ENCODE peak calls at places on chromosomes 16 and 17, in six cellular contexts. W, X, Z, Q, N and T are unnamed samples.

GRCh38 chr17:45307290-45308015 is 9.4 kb downstream of the MAP3K14 start:
- DNase-seq in W (no peak), X (peak), Z (peak), Q (no peak), N (peak), T (peak)

GRCh38 chr17:62876664-62877411 is 68.7 kb upstream of the MARCHF10 start:
- DNase-seq in W (no peak), X (no peak), Z (no peak), Q (no peak), N (peak), T (peak)

GRCh38 chr17:82051776-82052637 is at the start of the genes GPS1 and RFNG:
- DNase-seq in W (peak), X (peak), Z (peak), Q (peak), N (peak), T (peak)

GRCh38 chr17:29592850-29593545 is at the start of gene ANKRD13B:
- DNase-seq in W (peak), X (no peak), Z (peak), Q (peak), N (no peak), T (no peak)

GRCh38 chr17:79609616-79610150 is 1.2 kb downstream of the RBFOX3 start:
- DNase-seq in W (no peak), X (no peak), Z (peak), Q (peak), N (no peak), T (no peak)

GRCh38 chr16:67137605-67138004 is 13.2 kb downstream of the B3GNT9 start:
- DNase-seq in W (no peak), X (no peak), Z (no peak), Q (no peak), N (peak), T (no peak)

GRCh38 chr17:18314059-18314730 is 599 bp downstream of the TOP3A start:
- DNase-seq in W (no peak), X (no peak), Z (no peak), Q (peak), N (peak), T (peak)

GRCh38 chr17:80539022-80539421 is 5.6 kb upstream of the RPTOR start:
- DNase-seq in W (no peak), X (no peak), Z (peak), Q (peak), N (no peak), T (no peak)

GRCh38 chr16:55542459-55543082 is 23.9 kb upstream of the CAPNS2 start:
- DNase-seq in W (no peak), X (no peak), Z (no peak), Q (no peak), N (peak), T (peak)

GRCh38 chr16:81265052-81265451 is 26.6 kb downstream of the BCO1 start:
- DNase-seq in W (no peak), X (no peak), Z (no peak), Q (no peak), N (no peak), T (no peak)

GRCh38 chr16:81265658-81266451 is 27.4 kb downstream of the BCO1 start:
- DNase-seq in W (no peak), X (no peak), Z (no peak), Q (no peak), N (peak), T (no peak)

GRCh38 chr16:81264386-81264785 is 25.9 kb downstream of the BCO1 start:
- DNase-seq in W (no peak), X (no peak), Z (no peak), Q (no peak), N (no peak), T (no peak)

GRCh38 chr16:81261049-81261648 is 22.7 kb downstream of the BCO1 start:
- DNase-seq in W (no peak), X (no peak), Z (peak), Q (no peak), N (no peak), T (peak)

DNA sequence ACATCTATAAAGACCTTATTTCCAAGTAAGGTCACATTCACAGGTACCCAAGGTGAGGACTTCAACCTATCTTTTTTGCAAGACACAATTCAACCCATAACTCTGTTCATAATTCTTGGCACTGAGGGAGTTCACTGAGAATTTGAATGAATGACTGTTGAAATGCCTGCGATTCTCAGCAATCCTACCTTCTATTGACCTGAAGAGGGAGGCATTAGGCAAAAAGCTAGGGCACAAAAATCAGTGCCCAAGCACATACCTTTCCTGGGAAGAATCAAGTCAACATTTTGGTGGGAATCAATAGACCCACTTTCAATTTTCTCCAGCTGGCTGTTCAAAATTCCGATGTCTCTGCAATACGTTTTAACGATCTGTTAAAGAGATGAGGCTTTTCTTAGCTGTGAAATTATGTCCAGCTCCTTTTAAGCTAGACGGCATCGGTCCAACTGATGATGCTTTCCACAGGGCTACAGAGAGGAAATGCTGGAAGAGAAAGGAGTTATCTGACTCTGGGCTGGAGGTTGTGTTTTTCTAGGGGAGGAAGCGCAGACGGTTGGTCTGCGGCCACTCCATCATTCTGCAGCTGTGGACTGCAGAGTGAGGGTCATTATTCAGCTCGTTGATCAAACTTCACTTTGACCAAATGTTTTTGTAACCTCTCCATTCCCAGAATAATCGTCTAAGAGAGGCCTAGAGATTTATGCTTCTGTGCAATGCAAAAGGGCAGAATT is 25.1 kb downstream of the BCO1 start:
- DNase-seq in W (no peak), X (no peak), Z (no peak), Q (no peak), N (peak), T (peak)
- TF ChIP-seq CTCF in W (no peak), X (no peak), Z (no peak), Q (no peak), N (no peak), T (peak)

GRCh38 chr17:75241143-75241430 is 20.3 kb downstream of the GGA3 start:
- DNase-seq in W (no peak), X (no peak), Z (no peak), Q (no peak), N (no peak), T (no peak)

GRCh38 chr17:75241502-75241901 is 19.9 kb downstream of the GGA3 start:
- DNase-seq in W (no peak), X (no peak), Z (no peak), Q (no peak), N (no peak), T (no peak)

GRCh38 chr17:75239214-75239613 is 22.2 kb downstream of the GGA3 start:
- DNase-seq in W (no peak), X (no peak), Z (no peak), Q (no peak), N (no peak), T (no peak)

GRCh38 chr17:75239778-75240393 is 21.5 kb downstream of the GGA3 start:
- DNase-seq in W (no peak), X (no peak), Z (no peak), Q (peak), N (no peak), T (no peak)

GRCh38 chr17:75240394-75241142 is 20.8 kb downstream of the GGA3 start:
- DNase-seq in W (peak), X (peak), Z (peak), Q (peak), N (peak), T (peak)
- TF ChIP-seq CTCF in W (peak), X (no peak), Z (peak), Q (peak), N (peak), T (peak)

GRCh38 chr16:50821586-50821985 is 79.7 kb downstream of the CYLD start:
- DNase-seq in W (no peak), X (no peak), Z (peak), Q (no peak), N (peak), T (peak)
- TF ChIP-seq CTCF in W (no peak), X (no peak), Z (no peak), Q (peak), N (peak), T (peak)

DNA sequence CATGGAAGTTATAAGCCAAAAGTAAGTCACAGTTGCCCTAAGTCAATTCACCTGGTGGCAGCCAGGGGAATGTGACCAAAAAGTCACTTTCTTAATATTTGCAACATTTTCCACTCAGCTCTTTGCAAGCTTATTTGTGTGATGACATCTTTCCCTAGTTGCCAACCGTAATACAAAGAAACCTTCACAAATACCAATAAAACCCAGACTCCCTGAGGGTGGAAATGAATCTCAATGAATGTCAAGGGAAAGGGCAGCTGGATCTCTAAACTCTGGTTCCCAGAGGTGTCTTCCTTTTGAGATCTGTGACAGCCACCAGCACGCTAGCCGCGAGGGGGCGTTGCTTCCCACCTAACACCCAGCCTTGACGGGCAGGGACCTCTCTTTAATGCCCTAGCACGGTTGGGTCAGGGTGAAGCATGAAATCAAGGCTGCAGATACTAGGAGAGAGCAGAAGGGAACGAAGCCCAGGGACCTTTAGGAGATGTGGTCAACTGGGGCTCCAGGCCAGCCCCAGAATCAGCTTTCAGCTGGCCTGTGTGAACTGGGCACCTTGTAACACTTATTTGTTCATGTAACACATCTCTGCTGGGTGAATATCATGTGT is 82.2 kb downstream of the CMC2 start:
- DNase-seq in W (peak), X (no peak), Z (peak), Q (peak), N (peak), T (peak)
- TF ChIP-seq CTCF in W (peak), X (no peak), Z (peak), Q (peak), N (peak), T (peak)

GRCh38 chr16:60818471-60818870 is 1217.8 kb downstream of the CDH8 start:
- DNase-seq in W (no peak), X (no peak), Z (no peak), Q (no peak), N (no peak), T (no peak)

GRCh38 chr16:60815865-60816264 is 1220.4 kb downstream of the CDH8 start:
- DNase-seq in W (no peak), X (no peak), Z (no peak), Q (no peak), N (no peak), T (no peak)

GRCh38 chr16:60811657-60812056 is 1224.6 kb downstream of the CDH8 start:
- DNase-seq in W (no peak), X (no peak), Z (no peak), Q (no peak), N (no peak), T (no peak)

GRCh38 chr16:60811051-60811608 is 1225.1 kb downstream of the CDH8 start:
- DNase-seq in W (no peak), X (no peak), Z (no peak), Q (no peak), N (no peak), T (no peak)

DNA sequence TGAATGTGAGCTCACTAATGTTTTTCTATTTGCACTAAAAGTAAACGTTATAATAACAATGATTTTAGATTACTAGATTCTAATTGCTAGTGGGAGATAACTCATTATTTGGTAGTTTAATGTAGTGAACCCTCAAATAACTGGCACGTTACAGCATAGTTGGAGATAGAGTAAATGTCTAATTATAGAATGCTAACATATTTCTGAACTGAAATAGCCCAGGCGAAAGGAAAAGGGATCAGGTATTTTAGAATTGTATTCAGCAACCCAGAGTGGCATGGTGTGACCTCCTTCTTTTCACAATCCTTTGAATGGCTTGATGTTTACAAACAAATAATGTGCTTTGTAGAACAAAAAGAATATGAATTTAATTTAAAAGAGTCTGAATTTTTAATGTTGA is 1221.2 kb downstream of the CDH8 start:
- DNase-seq in W (no peak), X (no peak), Z (no peak), Q (no peak), N (no peak), T (no peak)
- TF ChIP-seq CTCF in W (no peak), X (no peak), Z (no peak), Q (no peak), N (no peak), T (no peak)

DNA sequence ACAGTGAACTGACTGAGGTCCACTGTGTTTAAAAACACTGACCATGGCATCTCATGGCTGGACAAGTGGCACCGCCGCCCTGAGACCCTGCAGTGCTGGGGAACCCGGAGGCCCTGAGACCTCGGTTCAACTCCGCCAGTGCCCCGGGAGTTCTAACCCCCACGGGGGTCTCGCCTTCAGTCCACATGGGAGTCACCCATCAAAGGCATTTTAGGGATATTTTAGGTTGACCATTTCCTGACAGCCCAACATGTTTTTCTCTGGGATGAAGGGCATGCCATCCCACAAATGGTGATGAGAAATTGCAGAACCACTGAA is 71.2 kb downstream of the ZFHX3 start:
- DNase-seq in W (no peak), X (no peak), Z (no peak), Q (no peak), N (no peak), T (no peak)
- TF ChIP-seq CTCF in W (no peak), X (no peak), Z (no peak), Q (no peak), N (no peak), T (no peak)

GRCh38 chr17:8152112-8152775 is at the start of gene PER1:
- DNase-seq in W (peak), X (peak), Z (peak), Q (peak), N (peak), T (peak)
- TF ChIP-seq CTCF in W (no peak), X (no peak), Z (no peak), Q (no peak), N (no peak), T (no peak)

DNA sequence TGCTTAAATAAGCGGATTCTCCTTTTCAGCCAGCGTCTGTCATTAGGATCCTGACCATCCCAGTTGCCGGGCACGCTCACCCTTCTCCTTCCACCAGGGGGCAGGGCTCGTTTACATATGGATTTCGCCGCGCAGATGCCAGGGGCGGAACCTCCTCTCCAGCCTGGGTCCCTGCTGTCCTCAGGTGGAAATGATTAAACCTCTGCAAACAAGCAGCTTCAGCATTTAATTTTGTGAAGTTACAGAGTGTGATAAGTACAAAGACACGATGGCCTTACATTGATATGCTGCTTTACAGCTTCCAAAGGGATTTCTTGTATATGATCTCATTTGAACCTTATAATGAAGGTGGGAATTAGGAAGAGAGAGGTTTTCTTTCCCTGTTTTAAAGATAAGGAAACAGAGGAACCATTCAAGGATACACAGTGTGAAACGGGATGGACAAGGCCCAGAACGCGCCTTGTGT is 3.9 kb upstream of the KRT28 start:
- DNase-seq in W (peak), X (peak), Z (peak), Q (peak), N (peak), T (peak)
- TF ChIP-seq CTCF in W (peak), X (peak), Z (peak), Q (peak), N (peak), T (peak)

GRCh38 chr17:14202388-14203166 is 34.1 kb downstream of the CDRT15 start:
- DNase-seq in W (no peak), X (no peak), Z (no peak), Q (no peak), N (no peak), T (no peak)

GRCh38 chr17:14204084-14204483 is 32.6 kb downstream of the CDRT15 start:
- DNase-seq in W (no peak), X (no peak), Z (no peak), Q (no peak), N (no peak), T (no peak)

GRCh38 chr17:14204546-14204945 is 32.1 kb downstream of the CDRT15 start:
- DNase-seq in W (no peak), X (no peak), Z (no peak), Q (no peak), N (no peak), T (no peak)

GRCh38 chr17:14201595-14201994 is 35.1 kb downstream of the CDRT15 start:
- DNase-seq in W (no peak), X (no peak), Z (no peak), Q (no peak), N (no peak), T (no peak)

GRCh38 chr17:14203392-14203791 is 33.3 kb downstream of the CDRT15 start:
- DNase-seq in W (no peak), X (no peak), Z (no peak), Q (peak), N (peak), T (no peak)
- TF ChIP-seq CTCF in W (peak), X (no peak), Z (peak), Q (peak), N (peak), T (peak)

GRCh38 chr16:81350306-81350615 is 35.5 kb downstream of the GAN start:
- DNase-seq in W (no peak), X (no peak), Z (peak), Q (no peak), N (peak), T (peak)
- TF ChIP-seq CTCF in W (no peak), X (no peak), Z (no peak), Q (peak), N (peak), T (peak)